ENCODE peak calls at places on chromosome 13, in five cellular contexts. A, I, U, S and G are unnamed samples.

GRCh38 chr13:113604186-113604585 is 19.6 kb downstream of the TFDP1 start:
- DNase-seq in I (no peak), U (no peak), S (no peak), A (no peak), G (no peak)

GRCh38 chr13:26484196-26484595 is 73.3 kb upstream of the WASF3 start:
- DNase-seq in A (no peak), U (no peak), I (peak; percentile 30), S (no peak), G (no peak)

GRCh38 chr13:102183509-102184182 is 218.2 kb downstream of the FGF14 start:
- DNase-seq in I (no peak), U (no peak), S (no peak), A (no peak), G (no peak)

GRCh38 chr13:113995051-113995601 is 21.2 kb upstream of the C13orf46 start:
- DNase-seq in U (no peak), S (no peak), I (no peak), A (no peak), G (no peak)

GRCh38 chr13:108363651-108364050 is 94.1 kb downstream of the TNFSF13B start:
- DNase-seq in A (no peak), I (no peak), S (no peak), U (no peak), G (no peak)

GRCh38 chr13:50162001-50162400 is 146.8 kb downstream of the KCNRG start:
- DNase-seq in S (no peak), A (no peak), I (no peak), U (no peak), G (no peak)

GRCh38 chr13:60273971-60274370 is 110.2 kb upstream of the DIAPH3 start:
- DNase-seq in S (no peak), I (no peak), U (no peak), A (no peak), G (no peak)

GRCh38 chr13:66427330-66427990 is 802.7 kb downstream of the PCDH9 start:
- DNase-seq in U (no peak), A (no peak), I (no peak), S (no peak), G (no peak)

GRCh38 chr13:43786766-43787517 is at the start of gene ENOX1:
- DNase-seq in I (peak; percentile 90), U (no peak), S (no peak), A (no peak), G (peak; percentile 92)

GRCh38 chr13:101140936-101141335 is 275.4 kb downstream of the NALCN start:
- DNase-seq in S (no peak), I (no peak), U (no peak), A (no peak), G (no peak)

GRCh38 chr13:19618925-19619324 is 14.5 kb upstream of the MPHOSPH8 start:
- DNase-seq in S (no peak), I (no peak), U (no peak), A (no peak), G (no peak)

GRCh38 chr13:23956106-23956505 is 58.8 kb upstream of the C1QTNF9B start:
- DNase-seq in S (no peak), U (no peak), A (no peak), I (no peak), G (no peak)

GRCh38 chr13:41408061-41408460 is 49.3 kb upstream of the RGCC start:
- DNase-seq in U (no peak), S (no peak), A (no peak), I (no peak), G (no peak)

GRCh38 chr13:114148521-114148855 is 16.1 kb upstream of the RASA3 start:
- DNase-seq in I (no peak), U (peak; percentile 74), S (no peak), A (no peak), G (no peak)

GRCh38 chr13:36815069-36815468 is 4.0 kb upstream of the RFXAP start:
- DNase-seq in A (no peak), U (no peak), I (no peak), S (no peak), G (no peak)

GRCh38 chr13:73945371-73945770 is 188.8 kb downstream of the KLF12 start:
- DNase-seq in U (no peak), A (no peak), S (no peak), I (no peak), G (no peak)

DNA sequence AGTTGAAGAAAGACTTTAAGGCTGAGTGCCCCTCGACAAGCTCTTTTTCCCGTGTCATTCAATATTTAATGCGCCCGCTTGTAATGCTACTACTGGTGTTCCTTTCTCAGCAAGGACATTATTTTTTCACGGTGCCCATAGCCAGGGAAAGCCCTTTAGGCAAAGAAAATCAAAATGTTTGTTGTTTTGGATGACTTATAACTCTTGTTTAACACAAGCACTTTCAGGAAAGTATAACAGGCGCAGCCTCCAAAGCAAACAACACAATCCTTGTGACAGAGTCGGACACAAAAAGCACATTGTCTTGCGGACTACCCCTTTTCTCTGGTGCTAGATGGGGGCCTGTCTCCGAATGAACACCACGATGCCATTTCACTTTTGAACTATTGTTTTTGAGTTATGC is 12.4 kb downstream of the ZIC5 start:
- DNase-seq in U (no peak), A (no peak), S (no peak), I (no peak), G (no peak)
- H3K27me3 ChIP-seq in U (peaks cover 24% of the 10 kb centered on the region), A (peaks cover 53% of the 10 kb centered on the region), S (peaks cover 100% of the 10 kb centered on the region), I (peaks cover 64% of the 10 kb centered on the region), G (peaks cover 100% of the 10 kb centered on the region)

DNA sequence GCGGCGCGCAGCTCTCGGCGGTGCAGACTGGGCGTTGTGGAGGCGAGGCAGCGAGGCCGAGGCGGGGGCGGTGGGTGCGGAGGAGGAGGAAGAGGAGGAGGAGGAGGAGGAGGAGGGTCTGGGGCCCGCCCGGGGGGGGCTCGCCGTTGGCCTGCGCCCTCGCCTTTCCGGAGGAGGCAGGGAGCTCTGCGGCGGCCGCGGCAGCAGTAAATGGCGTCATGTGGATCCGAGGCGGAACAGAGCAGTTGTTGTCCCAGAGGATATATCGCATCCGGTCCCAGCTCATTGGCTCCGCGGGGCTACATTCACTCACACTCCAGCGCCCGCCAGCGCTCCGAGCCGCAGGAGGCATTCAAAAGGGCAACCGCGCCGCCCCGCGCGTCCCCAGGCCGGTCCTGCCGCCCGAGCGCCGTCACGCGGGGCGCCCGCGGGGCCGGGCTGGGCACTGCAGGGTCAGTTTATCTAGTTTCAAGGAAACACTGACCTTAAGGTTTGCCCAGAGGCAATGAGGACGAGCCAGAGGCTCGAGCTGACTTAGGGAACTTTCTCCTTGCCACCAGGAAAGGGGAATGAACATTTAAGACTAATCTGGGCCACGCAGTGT is at the start of gene SPRY2:
- DNase-seq in U (no peak), A (peak; percentile 89), I (peak; percentile 97), S (peak; percentile 91), G (peak; percentile 98)
- TF ChIP-seq CTCF in U (peak; percentile 9), A (no peak), I (no peak), S (peak; percentile 69), G (peak; percentile 22)

GRCh38 chr13:97257800-97258799 is 36.0 kb downstream of the MBNL2 start:
- DNase-seq in S (peak; percentile 61), U (peak; percentile 37), A (no peak), I (peak; percentile 83), G (no peak)
- TF ChIP-seq EP300 in S (peak; percentile 52), U (no peak), A (no peak), I (peak; percentile 26), G (peak; percentile 18)

DNA sequence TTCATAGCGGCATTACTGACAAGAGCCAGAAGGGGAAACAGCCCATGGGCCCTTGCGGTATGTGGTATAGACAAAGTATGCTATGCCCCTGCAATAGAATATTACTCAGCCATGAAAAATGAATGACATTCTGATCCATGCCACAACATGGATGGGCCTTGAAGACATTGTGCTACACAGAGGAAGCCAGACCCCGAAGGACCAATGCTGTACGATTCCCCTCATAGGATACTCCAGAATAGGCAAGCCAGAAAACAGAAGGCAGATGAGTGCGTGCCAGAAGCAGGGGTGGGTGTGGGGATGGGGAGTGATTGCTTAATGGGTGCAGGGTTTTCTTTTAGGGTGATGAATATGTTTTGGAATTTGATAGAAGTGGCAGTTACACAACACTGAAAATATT is 342.0 kb downstream of the TEX29 start:
- DNase-seq in I (no peak), A (no peak), U (no peak), S (no peak), G (no peak)
- H3K27me3 ChIP-seq in I (no peaks in the 10 kb centered on the region), A (peaks cover 4% of the 10 kb centered on the region), U (no peaks in the 10 kb centered on the region), S (no peaks in the 10 kb centered on the region), G (no peaks in the 10 kb centered on the region)

GRCh38 chr13:75761373-75761772 is 125.2 kb downstream of the LMO7 start:
- DNase-seq in A (no peak), U (peak; percentile 25), S (no peak), I (no peak), G (no peak)

GRCh38 chr13:75762066-75762937 is 126.2 kb downstream of the LMO7 start:
- DNase-seq in I (no peak), S (no peak), A (no peak), U (peak; percentile 84), G (no peak)

GRCh38 chr13:75762967-75763366 is 126.8 kb downstream of the LMO7 start:
- DNase-seq in A (no peak), S (no peak), U (peak; percentile 24), I (no peak), G (no peak)

GRCh38 chr13:75759531-75759930 is 123.4 kb downstream of the LMO7 start:
- DNase-seq in S (no peak), A (no peak), I (no peak), U (no peak), G (no peak)

DNA sequence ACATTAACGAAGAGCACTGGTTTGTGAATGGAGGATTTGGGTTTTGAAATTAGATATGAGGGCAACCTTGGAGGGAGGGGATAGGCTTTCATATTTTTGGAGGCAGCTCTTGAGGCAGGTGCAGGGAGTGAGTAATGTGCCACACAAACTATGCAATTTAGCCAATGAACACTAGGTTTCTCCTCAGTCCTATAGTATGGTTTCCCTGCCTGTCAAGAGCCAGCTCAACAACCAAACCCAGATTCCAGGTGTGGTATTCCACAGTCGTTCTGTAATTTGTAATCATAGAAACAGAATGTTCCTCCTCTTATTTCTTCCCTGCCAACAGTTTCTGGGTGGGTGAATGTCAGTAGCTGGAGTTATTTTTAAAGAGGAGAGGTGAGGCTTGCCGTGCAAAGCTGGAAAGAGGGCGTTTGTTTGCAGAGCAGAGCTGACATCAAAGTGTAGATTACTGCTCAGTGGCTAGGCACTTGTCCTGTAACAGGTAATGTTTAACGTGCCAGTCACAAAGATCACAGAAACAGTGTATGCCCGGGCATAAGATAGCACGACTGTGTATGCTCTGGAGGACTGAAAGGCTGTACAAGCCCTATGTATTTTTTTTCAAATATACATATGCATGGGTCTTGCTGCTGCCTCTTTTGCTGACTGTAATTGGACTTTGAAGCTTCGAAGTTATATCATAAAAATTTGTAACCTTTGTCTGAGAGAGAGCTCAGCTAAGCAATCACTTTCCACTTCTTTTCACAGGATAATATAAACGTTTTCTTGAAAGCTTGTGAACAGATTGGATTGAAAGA is 124.3 kb downstream of the LMO7 start:
- DNase-seq in U (no peak), I (no peak), S (no peak), A (no peak), G (no peak)
- TF ChIP-seq CTCF in U (no peak), I (no peak), S (no peak), A (no peak), G (peak; percentile 18)

DNA sequence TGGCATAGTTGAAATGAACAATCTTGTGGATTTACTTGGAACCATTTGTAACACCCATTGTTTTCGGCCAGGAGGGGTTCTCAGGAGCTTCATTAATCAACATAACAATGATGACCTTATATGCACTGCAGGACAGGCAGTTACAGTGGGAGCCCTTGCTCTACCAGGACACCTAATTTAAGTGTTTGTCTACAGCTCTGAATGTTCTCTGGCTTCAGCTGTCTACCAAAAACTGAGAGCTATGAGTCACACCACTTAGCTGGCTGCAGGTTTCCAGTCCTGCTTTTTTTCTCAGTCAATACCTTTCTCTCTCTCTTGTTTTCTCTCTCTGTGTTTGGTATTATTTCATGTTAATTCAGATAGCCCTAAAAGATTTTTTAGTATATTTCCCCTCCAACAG is 105.4 kb upstream of the MBNL2 start:
- DNase-seq in A (no peak), I (peak; percentile 74), S (no peak), U (no peak), G (no peak)
- TF ChIP-seq EP300 in A (no peak), I (peak; percentile 80), S (no peak), U (no peak), G (no peak)